ENCODE peak calls at places on chromosomes 16 and 17, in ten cellular contexts. V is endothelial cell of umbilical vein, A is tibial nerve, F is GM23248, C is spleen, Q is esophagus squamous epithelium, P is mesendoderm, Z is neural progenitor cell, K is left ventricle myocardium inferior, R is Karpas-422. J is an unnamed sample.
A peak's percentile ranks its signal among the peaks of the same experiment; 100 is the strongest.

GRCh38 chr16:83706394-83706793 is 101.4 kb upstream of the HSBP1 start:
- DNase-seq in V (no peak), F (peak; percentile 47), R (no peak), K (no peak), C (no peak), Q (no peak), Z (no peak), A (no peak), P (no peak), J (no peak)

GRCh38 chr16:84557059-84557458 is 52.6 kb upstream of the MEAK7 start:
- DNase-seq in Z (no peak), R (no peak), K (no peak), A (no peak), Q (no peak), P (no peak), C (peak; percentile 5), F (no peak), V (no peak), J (no peak)

GRCh38 chr17:74259667-74260524 is 14.1 kb upstream of the DNAI2 start:
- DNase-seq in Q (no peak), V (no peak), A (no peak), R (no peak), P (peak; percentile 37), C (no peak), K (no peak), F (no peak), Z (no peak), J (no peak)

GRCh38 chr17:16322636-16323035 is 30.6 kb downstream of the CENPV start:
- DNase-seq in P (no peak), Q (no peak), V (no peak), C (no peak), K (no peak), A (no peak), Z (no peak), R (no peak), F (peak; percentile 64), J (no peak)

GRCh38 chr17:36851230-36851629 is 86.0 kb upstream of the LHX1 start:
- DNase-seq in F (no peak), R (no peak), V (peak; percentile 9), P (no peak), C (no peak), K (no peak), Q (no peak), A (no peak), Z (no peak), J (no peak)

GRCh38 chr17:80285237-80285920 is 24.7 kb downstream of the RNF213 start:
- DNase-seq in Q (no peak), Z (no peak), C (no peak), F (no peak), K (no peak), R (no peak), V (no peak), P (no peak), A (no peak), J (no peak)

GRCh38 chr17:37305406-37305905 is 70.3 kb upstream of the C17orf78 start:
- DNase-seq in F (no peak), Z (no peak), V (no peak), K (no peak), R (no peak), A (no peak), P (no peak), Q (no peak), C (no peak), J (no peak)

GRCh38 chr17:7836596-7837374 is 2.8 kb downstream of the KDM6B start:
- DNase-seq in Z (peak; percentile 98), V (peak; percentile 92), Q (no peak), F (peak; percentile 91), C (peak; percentile 90), K (peak; percentile 90), A (peak; percentile 94), R (peak; percentile 91), P (peak; percentile 99), J (peak; percentile 99)

GRCh38 chr17:59778996-59779395 is 71.5 kb downstream of the VMP1 start:
- DNase-seq in F (no peak), C (no peak), K (no peak), P (no peak), Q (no peak), V (no peak), A (no peak), Z (no peak), R (no peak), J (no peak)

GRCh38 chr16:81654346-81654745 is 124.7 kb upstream of the PLCG2 start:
- DNase-seq in K (no peak), Z (no peak), V (no peak), A (no peak), R (peak; percentile 35), Q (no peak), F (peak; percentile 63), C (peak; percentile 39), P (no peak), J (no peak)

GRCh38 chr16:30910427-30911029 is 12.8 kb upstream of the FBXL19 start:
- DNase-seq in R (no peak), Z (peak; percentile 76), Q (no peak), F (no peak), P (no peak), C (no peak), A (no peak), K (no peak), V (no peak), J (no peak)

GRCh38 chr16:52649870-52650269 is 102.9 kb upstream of the TOX3 start:
- DNase-seq in P (no peak), Q (no peak), F (no peak), C (no peak), A (no peak), Z (peak; percentile 13), V (no peak), K (no peak), R (no peak), J (peak; percentile 76)

GRCh38 chr16:53714080-53715050 is 10.4 kb downstream of the FTO start:
- DNase-seq in F (peak; percentile 71), R (no peak), K (no peak), Q (no peak), V (no peak), A (no peak), C (no peak), P (peak; percentile 43), Z (peak; percentile 28), J (peak; percentile 47)

GRCh38 chr16:86356804-86357203 is 153.5 kb upstream of the FOXF1 start:
- DNase-seq in K (no peak), A (no peak), C (no peak), R (no peak), V (no peak), Z (no peak), P (no peak), F (no peak), Q (no peak), J (no peak)
- H3K4me1 ChIP-seq in K (no peaks in the 10 kb centered on the region), A (no peaks in the 10 kb centered on the region), C (no peaks in the 10 kb centered on the region), R (no peaks in the 10 kb centered on the region), V (no peaks in the 10 kb centered on the region), Z (no peaks in the 10 kb centered on the region), P (peaks cover 5% of the 10 kb centered on the region), F (peaks cover 22% of the 10 kb centered on the region), Q (no peaks in the 10 kb centered on the region), J (peaks cover 5% of the 10 kb centered on the region)

GRCh38 chr17:2709173-2709661 is 2.3 kb downstream of the CLUH start:
- DNase-seq in F (peak; percentile 54), R (peak; percentile 87), K (no peak), P (no peak), Z (no peak), Q (no peak), C (no peak), A (no peak), V (no peak), J (no peak)

GRCh38 chr17:2706911-2707510 is 4.6 kb downstream of the CLUH start:
- DNase-seq in Z (no peak), R (no peak), F (no peak), V (no peak), K (no peak), P (no peak), Q (no peak), C (peak; percentile 69), A (no peak), J (no peak)

GRCh38 chr17:2705888-2706795 is 5.4 kb downstream of the CLUH start:
- DNase-seq in Q (no peak), P (no peak), K (no peak), V (no peak), F (no peak), R (no peak), C (peak; percentile 74), A (no peak), Z (no peak), J (no peak)

GRCh38 chr17:2708585-2709172 is 2.9 kb downstream of the CLUH start:
- DNase-seq in R (no peak), V (no peak), A (no peak), Q (no peak), K (no peak), F (no peak), P (no peak), C (no peak), Z (no peak), J (no peak)

GRCh38 chr17:2707721-2708584 is 3.6 kb downstream of the CLUH start:
- DNase-seq in Q (no peak), Z (peak; percentile 72), R (no peak), K (peak; percentile 84), V (no peak), F (peak; percentile 40), P (peak; percentile 60), A (no peak), C (peak; percentile 76), J (no peak)
- H3K4me1 ChIP-seq in Q (peaks cover 53% of the 10 kb centered on the region), Z (peaks cover 14% of the 10 kb centered on the region), R (peaks cover 30% of the 10 kb centered on the region), K (peaks cover 83% of the 10 kb centered on the region), V (peaks cover 19% of the 10 kb centered on the region), F (peaks cover 19% of the 10 kb centered on the region), P (peaks cover 5% of the 10 kb centered on the region), A (peaks cover 50% of the 10 kb centered on the region), C (peaks cover 39% of the 10 kb centered on the region), J (peaks cover 20% of the 10 kb centered on the region)

DNA sequence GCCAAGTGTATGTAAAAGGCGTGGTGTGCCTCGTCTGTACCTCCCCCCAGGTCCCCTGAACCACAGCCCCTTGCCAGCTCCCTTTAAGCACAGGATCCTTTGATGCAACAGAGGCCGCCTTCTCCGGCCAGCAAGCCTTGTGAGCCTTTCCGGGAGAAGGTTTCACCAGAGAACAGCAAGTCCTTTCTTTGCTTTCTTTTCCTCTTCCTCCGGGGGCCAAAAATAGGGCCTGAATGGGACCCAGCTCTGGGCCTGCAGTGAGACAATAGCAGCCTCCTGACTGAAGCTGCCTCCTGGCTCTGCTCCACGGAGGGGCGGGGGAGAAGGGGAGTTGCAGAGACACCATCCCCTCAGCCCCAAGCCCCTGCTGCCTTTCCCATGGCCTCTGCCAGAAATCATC is 9.0 kb downstream of the ADGRG1 start:
- DNase-seq in Z (peak; percentile 68), P (no peak), K (peak; percentile 62), R (no peak), C (no peak), F (no peak), A (peak; percentile 39), Q (no peak), V (peak; percentile 75), J (no peak)
- H3K4me1 ChIP-seq in Z (peaks cover 44% of the 10 kb centered on the region), P (no peaks in the 10 kb centered on the region), K (peaks cover 100% of the 10 kb centered on the region), R (no peaks in the 10 kb centered on the region), C (no peaks in the 10 kb centered on the region), F (peaks cover 10% of the 10 kb centered on the region), A (peaks cover 74% of the 10 kb centered on the region), Q (peaks cover 9% of the 10 kb centered on the region), V (peaks cover 48% of the 10 kb centered on the region), J (no peaks in the 10 kb centered on the region)

DNA sequence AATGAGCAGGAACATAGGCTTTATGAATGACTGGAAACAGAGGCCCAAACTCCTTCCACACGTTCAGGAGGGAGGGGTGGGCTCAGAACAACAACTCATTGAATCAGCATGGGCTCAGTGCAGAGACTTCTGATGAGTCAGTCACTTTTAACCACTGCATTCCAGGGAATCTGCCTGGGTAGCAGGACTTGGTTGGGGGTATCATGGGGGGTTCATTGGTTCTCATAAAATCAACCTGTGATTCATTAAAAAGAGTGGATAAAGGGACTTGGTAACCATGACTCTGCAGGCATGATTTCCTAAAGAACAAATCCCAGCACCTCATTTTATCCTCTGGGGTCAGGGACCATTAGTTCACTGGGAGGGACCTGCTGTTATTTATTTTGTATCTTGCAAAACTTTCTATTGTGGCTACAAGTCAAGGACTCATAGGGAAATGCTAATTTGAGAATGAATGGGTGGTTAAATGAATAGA is 13.8 kb downstream of the ITGB3 start:
- DNase-seq in V (no peak), A (no peak), K (no peak), Z (no peak), R (no peak), Q (no peak), F (peak; percentile 91), P (peak; percentile 34), C (no peak), J (no peak)
- H3K4me1 ChIP-seq in V (peaks cover 33% of the 10 kb centered on the region), A (peaks cover 19% of the 10 kb centered on the region), K (peaks cover 36% of the 10 kb centered on the region), Z (no peaks in the 10 kb centered on the region), R (peaks cover 9% of the 10 kb centered on the region), Q (no peaks in the 10 kb centered on the region), F (peaks cover 36% of the 10 kb centered on the region), P (no peaks in the 10 kb centered on the region), C (no peaks in the 10 kb centered on the region), J (no peaks in the 10 kb centered on the region)